ENCODE peak calls at places on chromosomes 7 and 10, in five cellular contexts. A is tibial nerve, Q is HCT116, O is tibial artery, T is cardiac muscle cell. U is an unnamed sample.

GRCh38 chr10:5268234-5268633 is 71.6 kb downstream of the AKR1C4 start:
- DNase-seq in A (no peak), Q (no peak), O (no peak), T (no peak), U (no peak)

GRCh38 chr10:16381083-16381482 is 55.7 kb upstream of the PTER start:
- DNase-seq in A (no peak), Q (peak), O (no peak), T (no peak), U (peak)

GRCh38 chr7:11593322-11593721 is 238.7 kb downstream of the THSD7A start:
- DNase-seq in A (no peak), Q (no peak), O (no peak), T (no peak), U (no peak)

GRCh38 chr7:138752568-138753518 is 45.0 kb upstream of the TMEM213 start:
- DNase-seq in A (no peak), Q (peak), O (peak), T (no peak), U (peak)

GRCh38 chr7:45347804-45348203 is 190.2 kb downstream of the RAMP3 start:
- DNase-seq in A (no peak), Q (no peak), O (no peak), T (peak), U (no peak)

GRCh38 chr10:44245601-44245938 is 139.3 kb downstream of the CXCL12 start:
- DNase-seq in A (no peak), Q (no peak), O (no peak), T (peak), U (no peak)

GRCh38 chr10:132850246-132850645 is 64.3 kb upstream of the NKX6-2 start:
- DNase-seq in A (peak), Q (no peak), O (no peak), T (no peak), U (no peak)

GRCh38 chr7:73342645-73343044 is 14.7 kb downstream of the FKBP6 start:
- DNase-seq in A (no peak), Q (peak), O (no peak), T (peak), U (peak)

GRCh38 chr7:55111007-55111406 is 92.2 kb downstream of the EGFR start:
- DNase-seq in A (no peak), Q (no peak), O (peak), T (peak), U (no peak)

GRCh38 chr7:70030745-70031144 is 432.5 kb downstream of the AUTS2 start:
- DNase-seq in A (no peak), Q (no peak), O (no peak), T (no peak), U (no peak)

GRCh38 chr7:43296306-43296705 is 183.9 kb downstream of the HECW1 start:
- DNase-seq in A (no peak), Q (no peak), O (no peak), T (no peak), U (no peak)

GRCh38 chr10:126199221-126199998 is 188.9 kb downstream of the ADAM12 start:
- DNase-seq in A (no peak), Q (peak), O (no peak), T (peak), U (no peak)

GRCh38 chr7:2643386-2644229 is 11.8 kb downstream of the TTYH3 start:
- DNase-seq in A (no peak), Q (no peak), O (no peak), T (no peak), U (no peak)

GRCh38 chr7:12670759-12671545 is 16.5 kb upstream of the ARL4A start:
- DNase-seq in A (no peak), Q (no peak), O (no peak), T (no peak), U (no peak)

GRCh38 chr10:3323865-3324498 is 151.4 kb upstream of the PITRM1 start:
- DNase-seq in A (no peak), Q (no peak), O (no peak), T (peak), U (no peak)

GRCh38 chr7:116588641-116589594 is 64.1 kb downstream of the CAV1 start:
- DNase-seq in A (no peak), Q (peak), O (no peak), T (peak), U (no peak)

GRCh38 chr10:131569851-131570715 is 258.6 kb upstream of the TCERG1L start:
- DNase-seq in A (no peak), Q (no peak), O (no peak), T (no peak), U (no peak)

GRCh38 chr7:128217030-128217805 is 23.9 kb upstream of the LEP start:
- DNase-seq in A (no peak), Q (no peak), O (no peak), T (peak), U (no peak)

GRCh38 chr7:74185636-74186035 is 11.5 kb downstream of the EIF4H start:
- DNase-seq in A (no peak), Q (no peak), O (no peak), T (peak), U (no peak)

GRCh38 chr10:90652519-90652918 is 205.3 kb downstream of the HTR7 start:
- DNase-seq in A (no peak), Q (peak), O (no peak), T (peak), U (no peak)

GRCh38 chr10:69215405-69216176 is 4.5 kb upstream of the HKDC1 start:
- DNase-seq in A (no peak), Q (no peak), O (no peak), T (no peak), U (no peak)

GRCh38 chr7:3168869-3169268 is 125.2 kb upstream of the CARD11 start:
- DNase-seq in A (no peak), Q (no peak), O (no peak), T (no peak), U (no peak)

GRCh38 chr7:9488555-9488954 is 1055.1 kb downstream of the NXPH1 start:
- DNase-seq in A (no peak), Q (no peak), O (no peak), T (peak), U (no peak)

GRCh38 chr10:128254486-128254885 is 128.3 kb upstream of the MKI67 start:
- DNase-seq in A (no peak), Q (no peak), O (no peak), T (peak), U (no peak)

GRCh38 chr7:71402684-71403083 is 270.7 kb downstream of the GALNT17 start:
- DNase-seq in A (no peak), Q (no peak), O (no peak), T (no peak), U (no peak)

GRCh38 chr10:105950410-105950809 is 1214.1 kb downstream of the SORCS1 start:
- DNase-seq in A (peak), Q (no peak), O (no peak), T (peak), U (peak)

GRCh38 chr7:98319176-98319575 is 37.7 kb downstream of the BRI3 start:
- DNase-seq in A (no peak), Q (no peak), O (no peak), T (no peak), U (no peak)

GRCh38 chr10:85557706-85558105 is 808.9 kb downstream of the GRID1 start:
- DNase-seq in A (no peak), Q (no peak), O (no peak), T (no peak), U (no peak)

GRCh38 chr7:155803418-155804376 is 8.6 kb downstream of the SHH start:
- DNase-seq in A (no peak), Q (no peak), O (no peak), T (no peak), U (peak)

GRCh38 chr7:4021413-4021812 is 660.7 kb upstream of the FOXK1 start:
- DNase-seq in A (no peak), Q (no peak), O (no peak), T (no peak), U (no peak)

GRCh38 chr10:43262043-43262901 is 4.6 kb downstream of the RASGEF1A start:
- DNase-seq in A (no peak), Q (no peak), O (no peak), T (no peak), U (no peak)

GRCh38 chr10:51718804-51719291 is 19.5 kb upstream of the CSTF2T start:
- DNase-seq in A (no peak), Q (no peak), O (no peak), T (peak), U (no peak)

GRCh38 chr10:29245476-29245875 is 43.4 kb upstream of the LYZL1 start:
- DNase-seq in A (peak), Q (no peak), O (no peak), T (peak), U (no peak)

GRCh38 chr7:142496545-142496991 is 238.7 kb upstream of the PRSS58 start:
- DNase-seq in A (no peak), Q (peak), O (no peak), T (peak), U (peak)

GRCh38 chr10:75853085-75853484 is 421.7 kb downstream of the LRMDA start:
- DNase-seq in A (no peak), Q (no peak), O (no peak), T (peak), U (no peak)
- TF ChIP-seq CTCF in A (no peak), Q (no peak), O (no peak), T (peak), U (peak)

GRCh38 chr7:135557455-135558336 is at the start of gene NUP205:
- DNase-seq in A (no peak), Q (peak), O (peak), T (peak), U (peak)
- TF ChIP-seq CTCF in A (peak), Q (no peak), O (no peak), T (no peak), U (no peak)

GRCh38 chr10:34824870-34825269 is 9.8 kb upstream of the PARD3 start:
- DNase-seq in A (no peak), Q (no peak), O (no peak), T (no peak), U (peak)
- TF ChIP-seq CTCF in A (peak), Q (peak), O (no peak), T (peak), U (peak)

GRCh38 chr10:123180691-123181090 is 26.5 kb downstream of the BUB3 start:
- DNase-seq in A (no peak), Q (no peak), O (no peak), T (no peak), U (no peak)

GRCh38 chr10:123183724-123184123 is 29.5 kb downstream of the BUB3 start:
- DNase-seq in A (no peak), Q (no peak), O (no peak), T (no peak), U (no peak)

GRCh38 chr10:123175389-123176387 is 21.5 kb downstream of the BUB3 start:
- DNase-seq in A (no peak), Q (no peak), O (no peak), T (no peak), U (no peak)

GRCh38 chr10:123180101-123180500 is 25.9 kb downstream of the BUB3 start:
- DNase-seq in A (no peak), Q (no peak), O (no peak), T (no peak), U (no peak)
- TF ChIP-seq CTCF in A (no peak), Q (no peak), O (no peak), T (no peak), U (no peak)

GRCh38 chr10:19815478-19816419 is 483 bp upstream of the PLXDC2 start:
- DNase-seq in A (peak), Q (no peak), O (peak), T (peak), U (no peak)

GRCh38 chr10:19816420-19817250 is at the start of gene PLXDC2:
- DNase-seq in A (peak), Q (no peak), O (peak), T (no peak), U (no peak)

GRCh38 chr10:19815036-19815435 is 1.2 kb upstream of the PLXDC2 start:
- DNase-seq in A (no peak), Q (no peak), O (no peak), T (no peak), U (no peak)

GRCh38 chr10:19819419-19820033 is 3.3 kb downstream of the PLXDC2 start:
- DNase-seq in A (no peak), Q (no peak), O (peak), T (peak), U (no peak)

DNA sequence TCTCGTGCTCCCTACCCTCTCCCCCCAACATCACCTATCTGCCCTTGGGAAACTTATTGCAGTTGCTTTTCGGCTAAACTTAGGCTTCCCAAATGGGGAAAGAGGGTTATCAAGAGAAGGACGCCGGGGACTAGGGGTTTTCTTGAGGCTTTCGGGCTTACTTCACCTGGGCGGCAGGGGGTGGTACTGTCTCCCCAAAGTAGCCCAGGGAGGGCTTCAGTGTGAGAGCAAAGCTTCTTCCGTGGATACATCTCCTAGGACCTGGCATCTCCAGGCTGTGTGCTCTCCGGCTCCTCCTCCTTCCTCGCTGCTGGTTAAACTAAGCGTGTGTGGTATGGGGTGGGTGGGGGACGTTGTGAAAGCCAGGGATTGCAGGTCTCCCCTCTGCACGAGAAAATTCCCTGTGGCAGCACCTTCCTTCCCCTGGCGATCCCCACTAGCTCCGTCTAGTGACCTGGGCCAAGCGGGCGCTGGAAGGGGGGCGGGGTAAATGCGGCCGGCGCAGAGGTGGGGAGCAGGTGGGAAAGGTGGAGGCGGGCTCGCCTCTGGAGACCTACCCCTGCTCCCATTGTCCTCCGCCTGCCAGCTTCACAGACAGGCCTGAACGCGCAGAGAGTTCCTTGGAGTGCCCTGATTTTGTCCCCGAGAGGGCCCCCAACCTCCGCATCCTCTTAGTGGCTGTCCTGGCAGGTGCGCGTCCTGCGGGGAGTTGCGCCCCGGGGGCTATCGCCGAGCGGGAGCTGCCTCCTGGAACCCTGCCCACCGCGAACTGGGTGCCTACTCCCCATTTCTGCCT is 1.2 kb downstream of the PLXDC2 start:
- DNase-seq in A (no peak), Q (no peak), O (peak), T (peak), U (no peak)
- TF ChIP-seq CTCF in A (no peak), Q (no peak), O (no peak), T (peak), U (no peak)

U was measured in Calu3.